ENCODE peak calls at places on chromosome 4, in eight cellular contexts. K is HepG2, N is adrenal gland, B is sigmoid colon, X is spleen, L is suprapubic skin, F is ovary, O is upper lobe of left lung. A is an unnamed sample.

GRCh38 chr4:38154251-38154650 is 194.1 kb downstream of the PTTG2 start:
- DNase-seq in K (no peak), N (no peak), B (no peak), X (no peak), L (no peak), F (no peak), O (no peak), A (no peak)

GRCh38 chr4:13627185-13627605 is 330 bp downstream of the BOD1L1 start:
- DNase-seq in K (no peak), N (peak; percentile 57), B (peak; percentile 65), X (peak; percentile 92), L (no peak), F (no peak), O (peak; percentile 29), A (no peak)

GRCh38 chr4:168634276-168634802 is 137.5 kb downstream of the PALLD start:
- DNase-seq in K (no peak), N (no peak), B (no peak), X (no peak), L (no peak), F (peak; percentile 39), O (no peak), A (no peak)

GRCh38 chr4:48205092-48205491 is 64.5 kb downstream of the TEC start:
- DNase-seq in K (no peak), N (no peak), B (no peak), X (no peak), L (no peak), F (no peak), O (no peak), A (no peak)

GRCh38 chr4:53711916-53712315 is 120.6 kb upstream of the LNX1 start:
- DNase-seq in K (no peak), N (no peak), B (no peak), X (no peak), L (no peak), F (no peak), O (no peak), A (no peak)

GRCh38 chr4:69874507-69874906 is 14.6 kb upstream of the SULT1E1 start:
- DNase-seq in K (no peak), N (no peak), B (no peak), X (no peak), L (no peak), F (no peak), O (no peak), A (no peak)

GRCh38 chr4:180134116-180134866 is 2108.9 kb upstream of the TENM3 start:
- DNase-seq in K (no peak), N (peak; percentile 70), B (no peak), X (no peak), L (no peak), F (no peak), O (no peak), A (no peak)

GRCh38 chr4:148258526-148258925 is 183.7 kb downstream of the NR3C2 start:
- DNase-seq in K (no peak), N (no peak), B (peak; percentile 79), X (no peak), L (no peak), F (no peak), O (no peak), A (no peak)

GRCh38 chr4:122847931-122848330 is 21.3 kb downstream of the FGF2 start:
- DNase-seq in K (no peak), N (no peak), B (no peak), X (no peak), L (no peak), F (no peak), O (no peak), A (no peak)

DNA sequence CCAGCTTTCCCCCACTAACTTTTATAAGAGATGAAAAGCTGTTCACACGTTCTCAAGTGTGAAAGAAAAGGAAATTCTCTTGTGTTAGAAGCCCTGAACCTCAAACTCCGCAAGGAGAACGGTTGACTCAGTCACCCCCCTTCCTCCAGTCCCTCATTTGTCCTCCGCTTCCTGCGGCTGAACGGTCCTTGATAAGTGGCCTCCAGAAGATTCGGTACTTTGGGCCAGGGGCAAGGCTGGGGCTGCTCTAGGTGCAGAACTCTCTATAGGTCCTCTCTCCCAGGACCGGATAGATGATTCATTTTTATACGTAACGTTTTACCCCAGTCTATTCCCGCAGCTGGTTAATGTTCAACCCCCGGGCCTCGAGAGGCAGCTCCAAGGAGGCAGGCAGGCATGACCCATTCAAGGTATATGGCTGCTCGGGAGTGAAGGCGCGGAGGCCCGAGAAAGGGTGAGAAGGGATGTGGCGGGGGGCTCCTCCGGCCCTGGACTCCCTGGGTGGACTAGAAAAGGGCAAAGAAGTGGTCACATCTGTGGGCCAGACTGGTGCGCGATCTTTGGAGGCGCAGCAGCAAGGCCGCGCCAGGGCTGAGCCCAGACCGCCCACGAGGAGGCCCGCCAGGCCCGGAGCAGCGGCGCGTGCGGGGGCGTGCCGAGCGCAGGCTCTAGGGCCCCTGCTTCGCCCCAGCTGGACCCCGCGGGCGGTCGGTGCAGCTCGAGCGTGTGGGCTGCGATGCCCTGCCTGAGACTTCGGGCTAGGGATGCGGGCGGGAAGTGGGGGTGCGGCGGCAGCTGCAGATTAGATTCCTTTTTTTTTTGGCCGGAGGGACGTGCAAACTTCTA is 11.7 kb downstream of the PITX2 start:
- DNase-seq in K (no peak), N (no peak), B (no peak), X (no peak), L (no peak), F (no peak), O (no peak), A (no peak)
- H3K4me3 ChIP-seq in K (no peak overlapping the region), N (no peak overlapping the region), B (no peak overlapping the region), X (no peak overlapping the region), L (peak overlapping the region; percentile 40), F (no peak overlapping the region), O (no peak overlapping the region), A (no peak overlapping the region)

DNA sequence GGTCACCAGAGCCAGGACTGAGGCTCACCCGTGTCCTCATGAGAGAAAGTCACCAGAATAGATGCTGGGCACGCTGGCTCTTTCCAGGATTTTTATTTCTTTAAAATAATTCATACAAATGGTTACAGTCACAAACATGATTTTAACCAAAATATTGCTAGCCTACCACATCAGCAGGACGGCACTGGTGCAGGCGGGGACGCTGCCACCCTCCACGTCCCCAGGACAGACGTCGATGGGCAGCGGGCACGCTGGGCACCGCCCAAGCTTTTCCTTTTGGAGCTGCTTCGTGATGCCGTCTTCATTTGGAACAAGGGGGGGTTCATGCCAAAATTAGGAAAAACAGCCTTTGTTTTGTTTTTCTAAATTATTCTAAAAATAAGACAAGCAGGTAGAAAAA is 37.6 kb downstream of the CTBP1 start:
- DNase-seq in K (no peak), N (no peak), B (peak; percentile 61), X (peak; percentile 60), L (peak; percentile 59), F (no peak), O (no peak), A (no peak)
- H3K36me3 ChIP-seq in K (peaks cover 30% of the 10 kb centered on the region), N (peaks cover 50% of the 10 kb centered on the region), B (peaks cover 43% of the 10 kb centered on the region), X (no peaks in the 10 kb centered on the region), L (peaks cover 48% of the 10 kb centered on the region), F (no peaks in the 10 kb centered on the region), O (peaks cover 61% of the 10 kb centered on the region), A (no peaks in the 10 kb centered on the region)

DNA sequence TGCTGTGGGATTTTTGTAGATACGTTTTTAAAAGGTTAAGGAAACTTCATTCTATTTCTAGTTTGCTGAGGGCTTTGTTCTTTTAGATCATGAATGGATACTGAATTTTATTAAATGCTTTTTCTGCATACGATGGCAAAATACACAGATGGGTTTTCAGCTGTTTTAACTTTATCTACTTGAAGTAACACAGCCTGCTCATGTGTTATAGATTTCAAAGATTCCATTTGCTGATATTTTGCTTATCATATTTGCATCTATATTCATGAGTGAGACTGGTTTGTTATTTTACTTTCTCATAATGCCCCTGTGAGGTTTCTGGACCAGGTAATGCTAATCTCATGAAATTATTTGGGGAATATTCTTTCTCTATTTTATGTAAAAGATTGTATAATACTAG is 34.5 kb upstream of the HERC5 start:
- DNase-seq in K (no peak), N (no peak), B (no peak), X (no peak), L (no peak), F (no peak), O (no peak), A (no peak)
- TF ChIP-seq POLR2A in K (no peak), N (no peak), B (no peak), X (no peak), L (no peak), F (no peak), O (no peak), A (no peak)

GRCh38 chr4:146182450-146182849 is 6.9 kb downstream of the LSM6 start:
- DNase-seq in K (no peak), N (no peak), B (no peak), X (no peak), L (no peak), F (no peak), O (no peak), A (no peak)
- H3K4me3 ChIP-seq in K (no peak overlapping the region), N (no peak overlapping the region), B (no peak overlapping the region), X (no peak overlapping the region), L (no peak overlapping the region), F (no peak overlapping the region), O (no peak overlapping the region), A (no peak overlapping the region)

GRCh38 chr4:73212982-73213730 is 45.4 kb downstream of the ANKRD17 start:
- DNase-seq in K (no peak), N (no peak), B (no peak), X (no peak), L (no peak), F (no peak), O (no peak), A (no peak)
- H3K36me3 ChIP-seq in K (peaks cover 17% of the 10 kb centered on the region), N (no peaks in the 10 kb centered on the region), B (no peaks in the 10 kb centered on the region), X (no peaks in the 10 kb centered on the region), L (no peaks in the 10 kb centered on the region), F (no peaks in the 10 kb centered on the region), O (peaks cover 2% of the 10 kb centered on the region), A (no peaks in the 10 kb centered on the region)

DNA sequence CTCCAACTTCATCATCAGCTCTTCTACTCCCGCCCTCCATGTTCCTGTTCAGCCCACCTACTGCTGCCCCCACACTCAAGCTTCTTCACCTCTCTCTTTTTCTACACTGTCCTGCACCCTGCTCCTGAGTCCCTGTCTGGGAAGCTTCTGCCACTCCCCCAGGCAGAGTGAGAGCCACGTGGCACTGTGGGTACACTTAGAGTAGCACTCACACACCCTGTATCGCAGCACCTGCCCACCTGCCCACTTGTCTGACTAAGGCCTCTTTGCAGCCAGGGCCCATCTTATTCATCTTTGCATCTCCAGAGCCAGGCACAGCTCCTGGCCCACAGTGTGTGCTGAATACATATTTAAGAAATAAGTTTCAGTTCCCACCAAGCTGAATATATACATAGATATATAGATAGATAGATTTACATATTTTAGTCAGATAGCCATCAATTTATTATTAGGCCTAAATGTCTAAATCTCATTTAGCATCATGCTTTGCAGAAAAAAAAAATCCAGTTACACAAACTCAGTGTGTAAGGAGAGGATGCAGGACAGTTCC is 24.9 kb downstream of the CCDC149 start:
- DNase-seq in K (no peak), N (no peak), B (no peak), X (no peak), L (no peak), F (no peak), O (no peak), A (no peak)
- TF ChIP-seq POLR2A in K (no peak), N (no peak), B (no peak), X (no peak), L (no peak), F (no peak), O (no peak), A (no peak)

DNA sequence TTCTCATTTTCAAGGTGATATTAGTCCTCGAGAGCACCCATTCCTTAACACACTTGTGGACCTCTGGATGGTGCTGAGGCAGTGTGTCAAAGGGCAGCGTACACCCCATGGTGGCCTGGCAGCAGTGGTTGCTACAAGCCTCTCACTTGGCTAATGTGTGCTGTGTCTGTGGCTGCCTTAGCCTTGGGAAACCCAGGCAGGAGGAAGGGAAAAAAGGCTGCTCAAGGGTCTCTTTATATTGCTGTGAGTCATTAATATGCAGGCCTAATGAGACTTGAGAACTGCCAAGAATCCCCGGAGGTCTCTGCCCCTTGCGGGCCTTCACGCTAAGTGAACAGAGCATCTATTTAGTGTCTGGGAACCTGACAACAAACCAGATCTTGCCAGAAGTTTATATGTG is 7.0 kb downstream of the PCDH10 start:
- DNase-seq in K (no peak), N (peak; percentile 48), B (no peak), X (no peak), L (peak; percentile 45), F (no peak), O (no peak), A (no peak)
- H3K4me3 ChIP-seq in K (no peak overlapping the region), N (no peak overlapping the region), B (no peak overlapping the region), X (no peak overlapping the region), L (no peak overlapping the region), F (no peak overlapping the region), O (no peak overlapping the region), A (no peak overlapping the region)